ENCODE peak calls at places on chromosomes 4 and X, in eight cellular contexts. One of them, this sample, is unnamed.

GRCh38 chrX:50211510-50211909 is 6.9 kb downstream of the CCNB3 start:
- DNase-seq in hepatocyte: no peak
- DNase-seq in HEK293T: peak; percentile 22
- DNase-seq in left ventricle myocardium inferior: no peak
- DNase-seq in ecto neural progenitor cell: no peak
- DNase-seq in uterus: no peak
- DNase-seq in GM23338: peak; percentile 66
- DNase-seq in heart right ventricle: no peak
- DNase-seq in this sample: no peak

GRCh38 chr4:54482529-54482961 is 175.2 kb upstream of the KIT start:
- DNase-seq in HEK293T: no peak
- DNase-seq in GM23338: no peak
- DNase-seq in left ventricle myocardium inferior: no peak
- DNase-seq in heart right ventricle: no peak
- DNase-seq in uterus: no peak
- DNase-seq in hepatocyte: no peak
- DNase-seq in ecto neural progenitor cell: no peak
- DNase-seq in this sample: no peak

GRCh38 chrX:39396358-39396995 is 595.2 kb downstream of the MID1IP1 start:
- DNase-seq in heart right ventricle: no peak
- DNase-seq in ecto neural progenitor cell: no peak
- DNase-seq in hepatocyte: no peak
- DNase-seq in uterus: no peak
- DNase-seq in HEK293T: no peak
- DNase-seq in left ventricle myocardium inferior: no peak
- DNase-seq in GM23338: no peak
- DNase-seq in this sample: peak; percentile 64

GRCh38 chrX:39065051-39065871 is 264.0 kb downstream of the MID1IP1 start:
- DNase-seq in ecto neural progenitor cell: peak; percentile 63
- DNase-seq in GM23338: peak; percentile 43
- DNase-seq in uterus: no peak
- DNase-seq in hepatocyte: no peak
- DNase-seq in HEK293T: peak; percentile 3
- DNase-seq in left ventricle myocardium inferior: no peak
- DNase-seq in heart right ventricle: no peak
- DNase-seq in this sample: no peak

GRCh38 chrX:113947548-113947947 is 636.3 kb upstream of the HTR2C start:
- DNase-seq in uterus: no peak
- DNase-seq in HEK293T: peak; percentile 19
- DNase-seq in GM23338: peak; percentile 47
- DNase-seq in heart right ventricle: no peak
- DNase-seq in left ventricle myocardium inferior: no peak
- DNase-seq in ecto neural progenitor cell: no peak
- DNase-seq in hepatocyte: peak; percentile 37
- DNase-seq in this sample: no peak

GRCh38 chr4:160848901-160849735 is 1314.7 kb downstream of the FSTL5 start:
- DNase-seq in GM23338: no peak
- DNase-seq in ecto neural progenitor cell: no peak
- DNase-seq in left ventricle myocardium inferior: no peak
- DNase-seq in heart right ventricle: no peak
- DNase-seq in uterus: no peak
- DNase-seq in hepatocyte: peak; percentile 23
- DNase-seq in HEK293T: peak; percentile 7
- DNase-seq in this sample: peak; percentile 71

GRCh38 chrX:338281-338835 is 19.8 kb upstream of the GTPBP6 start:
- DNase-seq in ecto neural progenitor cell: no peak
- DNase-seq in HEK293T: no peak
- DNase-seq in heart right ventricle: no peak
- DNase-seq in left ventricle myocardium inferior: peak; percentile 12
- DNase-seq in GM23338: no peak
- DNase-seq in hepatocyte: no peak
- DNase-seq in uterus: no peak
- DNase-seq in this sample: no peak

GRCh38 chr4:54152846-54153600 is 53.1 kb downstream of the GSX2 start:
- DNase-seq in uterus: no peak
- DNase-seq in heart right ventricle: no peak
- DNase-seq in ecto neural progenitor cell: no peak
- DNase-seq in left ventricle myocardium inferior: no peak
- DNase-seq in hepatocyte: no peak
- DNase-seq in GM23338: no peak
- DNase-seq in HEK293T: no peak
- DNase-seq in this sample: no peak

GRCh38 chrX:53798281-53798680 is 111.8 kb upstream of the HUWE1 start:
- DNase-seq in uterus: no peak
- DNase-seq in GM23338: no peak
- DNase-seq in HEK293T: no peak
- DNase-seq in ecto neural progenitor cell: no peak
- DNase-seq in hepatocyte: no peak
- DNase-seq in left ventricle myocardium inferior: no peak
- DNase-seq in heart right ventricle: no peak
- DNase-seq in this sample: no peak

This sample was measured in thyroid gland.